ENCODE peak calls at places on chromosome 2, in four cellular contexts. T is RPMI7951, Y is ACHN, D is left lung. O is an unnamed sample.

GRCh38 chr2:109256111-109256510 is 127.1 kb downstream of the SH3RF3 start:
- DNase-seq in Y (no peak), D (no peak), T (no peak), O (no peak)

GRCh38 chr2:236180831-236181453 is 12.8 kb upstream of the GBX2 start:
- DNase-seq in D (no peak), Y (peak), T (peak), O (peak)

GRCh38 chr2:235693279-235693678 is 199.4 kb downstream of the AGAP1 start:
- DNase-seq in D (peak), Y (no peak), T (no peak), O (no peak)

GRCh38 chr2:9313443-9313842 is 106.8 kb downstream of the ASAP2 start:
- DNase-seq in Y (no peak), D (no peak), T (peak), O (no peak)

GRCh38 chr2:54651291-54651690 is 72.2 kb upstream of the EML6 start:
- DNase-seq in D (no peak), T (no peak), Y (no peak), O (no peak)

GRCh38 chr2:72883356-72883962 is 3.7 kb upstream of the SPR start:
- DNase-seq in D (no peak), Y (peak), T (peak), O (no peak)

GRCh38 chr2:6425037-6425436 is 440.7 kb downstream of the CMPK2 start:
- DNase-seq in D (no peak), Y (no peak), T (no peak), O (no peak)

GRCh38 chr2:15302154-15302553 is 259.0 kb downstream of the NBAS start:
- DNase-seq in T (peak), D (no peak), Y (no peak), O (peak)

GRCh38 chr2:121232626-121233265 is 52.3 kb downstream of the TFCP2L1 start:
- DNase-seq in D (no peak), Y (no peak), T (no peak), O (no peak)